ENCODE peak calls at places on chromosome 16, in five cellular contexts. L is A549, F is T-helper 2 cell, Z is RPMI8226, T is cardiac fibroblast. Q is an unnamed sample.

GRCh38 chr16:50202926-50203624 is 50.0 kb downstream of the TENT4B start:
- DNase-seq in Z (no peak), T (peak), L (peak), F (no peak), Q (no peak)

GRCh38 chr16:55502801-55503366 is 6.0 kb upstream of the LPCAT2 start:
- DNase-seq in F (no peak), L (peak), Z (no peak), T (peak), Q (peak)

GRCh38 chr16:84911490-84912216 is 91.9 kb downstream of the CRISPLD2 start:
- DNase-seq in F (no peak), Z (no peak), L (no peak), T (no peak), Q (no peak)

GRCh38 chr16:75821117-75821516 is 94.8 kb upstream of the CPHXL start:
- DNase-seq in L (no peak), Z (peak), T (no peak), F (no peak), Q (no peak)

GRCh38 chr16:51049276-51049675 is 101.8 kb downstream of the SALL1 start:
- DNase-seq in T (no peak), Z (no peak), F (no peak), L (no peak), Q (no peak)

GRCh38 chr16:69143116-69143515 is 10.7 kb downstream of the UTP4 start:
- DNase-seq in Z (no peak), F (no peak), L (peak), T (peak), Q (no peak)

GRCh38 chr16:50651835-50652438 is 29.2 kb downstream of the SNX20 start:
- DNase-seq in T (no peak), L (peak), F (no peak), Z (no peak), Q (no peak)

GRCh38 chr16:11585460-11586374 is 1.0 kb downstream of the LITAF start:
- DNase-seq in L (peak), F (peak), Z (peak), T (no peak), Q (peak)

GRCh38 chr16:1947369-1947670 is 4.3 kb upstream of the MSRB1 start:
- DNase-seq in F (no peak), T (no peak), Z (no peak), L (no peak), Q (no peak)

GRCh38 chr16:22945361-22945760 is 131.4 kb downstream of the HS3ST2 start:
- DNase-seq in T (peak), Z (no peak), F (no peak), L (no peak), Q (no peak)

GRCh38 chr16:75445298-75445697 is 12.0 kb upstream of the CFDP1 start:
- DNase-seq in L (no peak), T (no peak), Z (no peak), F (no peak), Q (no peak)

GRCh38 chr16:81265658-81266451 is 27.4 kb downstream of the BCO1 start:
- DNase-seq in L (no peak), T (no peak), Z (no peak), F (no peak), Q (peak)

GRCh38 chr16:559411-560207 is 585 bp upstream of the PRR35 start:
- DNase-seq in Z (no peak), L (no peak), T (no peak), F (no peak), Q (no peak)

GRCh38 chr16:31480851-31481250 is 2.1 kb upstream of the SLC5A2 start:
- DNase-seq in T (peak), F (no peak), L (no peak), Z (peak), Q (no peak)

GRCh38 chr16:49183911-49184310 is 97.7 kb downstream of the CBLN1 start:
- DNase-seq in Z (peak), L (peak), T (no peak), F (no peak), Q (no peak)

GRCh38 chr16:77993586-77993985 is 28.8 kb upstream of the CLEC3A start:
- DNase-seq in L (no peak), F (no peak), T (no peak), Z (no peak), Q (no peak)

GRCh38 chr16:23914935-23915549 is 79.3 kb downstream of the PRKCB start:
- DNase-seq in Z (no peak), F (no peak), L (no peak), T (no peak), Q (no peak)

GRCh38 chr16:70635356-70636016 is 10.9 kb upstream of the IL34 start:
- DNase-seq in Z (no peak), T (peak), L (no peak), F (no peak), Q (peak)

GRCh38 chr16:88282221-88283041 is 100.3 kb upstream of the ZNF469 start:
- DNase-seq in L (peak), Z (no peak), F (no peak), T (peak), Q (no peak)

GRCh38 chr16:55653106-55653505 is 2.7 kb upstream of the SLC6A2 start:
- DNase-seq in F (no peak), L (no peak), Z (no peak), T (no peak), Q (no peak)

GRCh38 chr16:24036614-24037013 is 200.8 kb downstream of the PRKCB start:
- DNase-seq in Z (peak), T (peak), L (peak), F (no peak), Q (no peak)

GRCh38 chr16:30533748-30534367 is 800 bp downstream of the ZNF747 start:
- DNase-seq in Z (peak), T (no peak), L (no peak), F (no peak), Q (no peak)

GRCh38 chr16:83967838-83968482 is at the start of gene NECAB2:
- DNase-seq in T (peak), L (no peak), Z (peak), F (no peak), Q (peak)

GRCh38 chr16:30697264-30698138 is 1.5 kb upstream of the SRCAP start:
- DNase-seq in L (no peak), F (no peak), Z (no peak), T (no peak), Q (no peak)

GRCh38 chr16:84284168-84284722 is 10.4 kb upstream of the WFDC1 start:
- DNase-seq in T (peak), Z (no peak), L (no peak), F (no peak), Q (peak)

GRCh38 chr16:5042574-5043171 is 8.9 kb upstream of the NAGPA start:
- DNase-seq in L (no peak), Z (peak), T (no peak), F (no peak), Q (no peak)

Q was measured in sciatic nerve.